ENCODE peak calls at places on chromosomes 4 and X, in seven cellular contexts. One of them, this sample, is unnamed.

GRCh38 chrX:69424161-69424560 is 80.0 kb upstream of the NALF2 start:
- DNase-seq in SK-N-DZ: no peak
- DNase-seq in heart right ventricle: no peak
- DNase-seq in fibroblast of pulmonary artery: peak
- DNase-seq in NCI-H2081: no peak
- DNase-seq in mammary epithelial cell: no peak
- DNase-seq in ureter: no peak
- DNase-seq in this sample: peak

GRCh38 chrX:9172451-9172850 is 138.5 kb upstream of the FAM9B start:
- DNase-seq in SK-N-DZ: no peak
- DNase-seq in heart right ventricle: no peak
- DNase-seq in fibroblast of pulmonary artery: no peak
- DNase-seq in NCI-H2081: no peak
- DNase-seq in mammary epithelial cell: no peak
- DNase-seq in ureter: no peak
- DNase-seq in this sample: no peak

GRCh38 chrX:96181571-96181970 is 503.1 kb upstream of the DIAPH2 start:
- DNase-seq in SK-N-DZ: no peak
- DNase-seq in heart right ventricle: no peak
- DNase-seq in fibroblast of pulmonary artery: no peak
- DNase-seq in NCI-H2081: no peak
- DNase-seq in mammary epithelial cell: no peak
- DNase-seq in ureter: no peak
- DNase-seq in this sample: no peak

GRCh38 chr4:48943387-48943786 is 36.8 kb upstream of the OCIAD2 start:
- DNase-seq in SK-N-DZ: peak
- DNase-seq in heart right ventricle: no peak
- DNase-seq in fibroblast of pulmonary artery: no peak
- DNase-seq in NCI-H2081: peak
- DNase-seq in mammary epithelial cell: peak
- DNase-seq in ureter: no peak
- DNase-seq in this sample: peak

GRCh38 chr4:6331018-6331417 is 61.4 kb downstream of the WFS1 start:
- DNase-seq in SK-N-DZ: no peak
- DNase-seq in heart right ventricle: no peak
- DNase-seq in fibroblast of pulmonary artery: peak
- DNase-seq in NCI-H2081: no peak
- DNase-seq in mammary epithelial cell: no peak
- DNase-seq in ureter: no peak
- DNase-seq in this sample: no peak

GRCh38 chr4:118823471-118823870 is 12.5 kb downstream of the SEC24D start:
- DNase-seq in SK-N-DZ: no peak
- DNase-seq in heart right ventricle: no peak
- DNase-seq in fibroblast of pulmonary artery: no peak
- DNase-seq in NCI-H2081: peak
- DNase-seq in mammary epithelial cell: peak
- DNase-seq in ureter: no peak
- DNase-seq in this sample: no peak

GRCh38 chrX:119694601-119695534 is 1.9 kb upstream of the SEPTIN6 start:
- DNase-seq in SK-N-DZ: peak
- DNase-seq in heart right ventricle: no peak
- DNase-seq in fibroblast of pulmonary artery: no peak
- DNase-seq in NCI-H2081: no peak
- DNase-seq in mammary epithelial cell: no peak
- DNase-seq in ureter: no peak
- DNase-seq in this sample: peak

GRCh38 chrX:110825972-110826371 is 30.4 kb upstream of the CHRDL1 start:
- DNase-seq in SK-N-DZ: no peak
- DNase-seq in heart right ventricle: no peak
- DNase-seq in fibroblast of pulmonary artery: no peak
- DNase-seq in NCI-H2081: no peak
- DNase-seq in mammary epithelial cell: no peak
- DNase-seq in ureter: no peak
- DNase-seq in this sample: no peak

GRCh38 chrX:131217878-131218486 is 71.1 kb downstream of the IGSF1 start:
- DNase-seq in SK-N-DZ: peak
- DNase-seq in heart right ventricle: no peak
- DNase-seq in fibroblast of pulmonary artery: no peak
- DNase-seq in NCI-H2081: no peak
- DNase-seq in mammary epithelial cell: no peak
- DNase-seq in ureter: no peak
- DNase-seq in this sample: no peak

GRCh38 chrX:66015152-66015827 is 24.6 kb downstream of the VSIG4 start:
- DNase-seq in SK-N-DZ: no peak
- DNase-seq in heart right ventricle: peak
- DNase-seq in fibroblast of pulmonary artery: peak
- DNase-seq in NCI-H2081: no peak
- DNase-seq in mammary epithelial cell: no peak
- DNase-seq in ureter: no peak
- DNase-seq in this sample: no peak

GRCh38 chr4:79651516-79651915 is 243.5 kb upstream of the GK2 start:
- DNase-seq in SK-N-DZ: no peak
- DNase-seq in heart right ventricle: no peak
- DNase-seq in fibroblast of pulmonary artery: peak
- DNase-seq in NCI-H2081: no peak
- DNase-seq in mammary epithelial cell: no peak
- DNase-seq in ureter: no peak
- DNase-seq in this sample: no peak

GRCh38 chr4:106898621-106899230 is 137.4 kb downstream of the DKK2 start:
- DNase-seq in SK-N-DZ: peak
- DNase-seq in heart right ventricle: no peak
- DNase-seq in fibroblast of pulmonary artery: peak
- DNase-seq in NCI-H2081: peak
- DNase-seq in mammary epithelial cell: peak
- DNase-seq in ureter: no peak
- DNase-seq in this sample: peak

GRCh38 chr4:87250294-87250693 is 29.9 kb upstream of the KLHL8 start:
- DNase-seq in SK-N-DZ: no peak
- DNase-seq in heart right ventricle: no peak
- DNase-seq in fibroblast of pulmonary artery: no peak
- DNase-seq in NCI-H2081: no peak
- DNase-seq in mammary epithelial cell: no peak
- DNase-seq in ureter: no peak
- DNase-seq in this sample: no peak

GRCh38 chr4:84877051-84877833 is 89.2 kb downstream of the WDFY3 start:
- DNase-seq in SK-N-DZ: no peak
- DNase-seq in heart right ventricle: no peak
- DNase-seq in fibroblast of pulmonary artery: peak
- DNase-seq in NCI-H2081: no peak
- DNase-seq in mammary epithelial cell: peak
- DNase-seq in ureter: no peak
- DNase-seq in this sample: peak

GRCh38 chr4:183722738-183723560 is 63.9 kb downstream of the TRAPPC11 start:
- DNase-seq in SK-N-DZ: peak
- DNase-seq in heart right ventricle: peak
- DNase-seq in fibroblast of pulmonary artery: peak
- DNase-seq in NCI-H2081: peak
- DNase-seq in mammary epithelial cell: peak
- DNase-seq in ureter: peak
- DNase-seq in this sample: peak

GRCh38 chr4:173535932-173536331 is 5.9 kb upstream of the HAND2 start:
- DNase-seq in SK-N-DZ: no peak
- DNase-seq in heart right ventricle: no peak
- DNase-seq in fibroblast of pulmonary artery: no peak
- DNase-seq in NCI-H2081: no peak
- DNase-seq in mammary epithelial cell: no peak
- DNase-seq in ureter: no peak
- DNase-seq in this sample: no peak

GRCh38 chrX:78624884-78625283 is 34.2 kb downstream of the RTL3 start:
- DNase-seq in SK-N-DZ: no peak
- DNase-seq in heart right ventricle: no peak
- DNase-seq in fibroblast of pulmonary artery: no peak
- DNase-seq in NCI-H2081: no peak
- DNase-seq in mammary epithelial cell: no peak
- DNase-seq in ureter: no peak
- DNase-seq in this sample: peak

GRCh38 chrX:139204903-139205667 is 325.5 kb upstream of the F9 start:
- DNase-seq in SK-N-DZ: peak
- DNase-seq in heart right ventricle: no peak
- DNase-seq in fibroblast of pulmonary artery: no peak
- DNase-seq in NCI-H2081: no peak
- DNase-seq in mammary epithelial cell: peak
- DNase-seq in ureter: peak
- DNase-seq in this sample: peak

GRCh38 chr4:54940996-54941395 is 184.4 kb downstream of the KDR start:
- DNase-seq in SK-N-DZ: no peak
- DNase-seq in heart right ventricle: no peak
- DNase-seq in fibroblast of pulmonary artery: no peak
- DNase-seq in NCI-H2081: no peak
- DNase-seq in mammary epithelial cell: no peak
- DNase-seq in ureter: no peak
- DNase-seq in this sample: no peak

GRCh38 chr4:88681209-88681608 is 16.4 kb downstream of the NAP1L5 start:
- DNase-seq in SK-N-DZ: no peak
- DNase-seq in heart right ventricle: no peak
- DNase-seq in fibroblast of pulmonary artery: no peak
- DNase-seq in NCI-H2081: no peak
- DNase-seq in mammary epithelial cell: no peak
- DNase-seq in ureter: no peak
- DNase-seq in this sample: no peak

GRCh38 chr4:38294238-38294637 is 334.0 kb downstream of the PTTG2 start:
- DNase-seq in SK-N-DZ: no peak
- DNase-seq in heart right ventricle: no peak
- DNase-seq in fibroblast of pulmonary artery: no peak
- DNase-seq in NCI-H2081: no peak
- DNase-seq in mammary epithelial cell: no peak
- DNase-seq in ureter: no peak
- DNase-seq in this sample: no peak

GRCh38 chr4:121554377-121554776 is 142.4 kb downstream of the ANXA5 start:
- DNase-seq in SK-N-DZ: no peak
- DNase-seq in heart right ventricle: peak
- DNase-seq in fibroblast of pulmonary artery: peak
- DNase-seq in NCI-H2081: no peak
- DNase-seq in mammary epithelial cell: no peak
- DNase-seq in ureter: no peak
- DNase-seq in this sample: peak

GRCh38 chr4:159950707-159951106 is 847.8 kb downstream of the RAPGEF2 start:
- DNase-seq in SK-N-DZ: no peak
- DNase-seq in heart right ventricle: no peak
- DNase-seq in fibroblast of pulmonary artery: no peak
- DNase-seq in NCI-H2081: peak
- DNase-seq in mammary epithelial cell: no peak
- DNase-seq in ureter: no peak
- DNase-seq in this sample: no peak

GRCh38 chr4:1684756-1685603 is 867 bp upstream of the FAM53A start:
- DNase-seq in SK-N-DZ: no peak
- DNase-seq in heart right ventricle: no peak
- DNase-seq in fibroblast of pulmonary artery: no peak
- DNase-seq in NCI-H2081: no peak
- DNase-seq in mammary epithelial cell: no peak
- DNase-seq in ureter: peak
- DNase-seq in this sample: no peak

GRCh38 chr4:1543561-1543960 is 137.3 kb upstream of the NKX1-1 start:
- DNase-seq in SK-N-DZ: no peak
- DNase-seq in heart right ventricle: no peak
- DNase-seq in fibroblast of pulmonary artery: no peak
- DNase-seq in NCI-H2081: no peak
- DNase-seq in mammary epithelial cell: no peak
- DNase-seq in ureter: no peak
- DNase-seq in this sample: no peak

GRCh38 chr4:36467670-36468069 is 186.3 kb downstream of the DTHD1 start:
- DNase-seq in SK-N-DZ: no peak
- DNase-seq in heart right ventricle: no peak
- DNase-seq in fibroblast of pulmonary artery: no peak
- DNase-seq in NCI-H2081: no peak
- DNase-seq in mammary epithelial cell: no peak
- DNase-seq in ureter: no peak
- DNase-seq in this sample: no peak

GRCh38 chr4:15035152-15035551 is 32.9 kb downstream of the CPEB2 start:
- DNase-seq in SK-N-DZ: no peak
- DNase-seq in heart right ventricle: no peak
- DNase-seq in fibroblast of pulmonary artery: no peak
- DNase-seq in NCI-H2081: no peak
- DNase-seq in mammary epithelial cell: peak
- DNase-seq in ureter: no peak
- DNase-seq in this sample: no peak

GRCh38 chrX:137194164-137194563 is 160.4 kb upstream of the GPR101 start:
- DNase-seq in SK-N-DZ: peak
- DNase-seq in heart right ventricle: peak
- DNase-seq in fibroblast of pulmonary artery: peak
- DNase-seq in NCI-H2081: no peak
- DNase-seq in mammary epithelial cell: peak
- DNase-seq in ureter: no peak
- DNase-seq in this sample: no peak

GRCh38 chrX:96244955-96245354 is 439.7 kb upstream of the DIAPH2 start:
- DNase-seq in SK-N-DZ: no peak
- DNase-seq in heart right ventricle: no peak
- DNase-seq in fibroblast of pulmonary artery: no peak
- DNase-seq in NCI-H2081: no peak
- DNase-seq in mammary epithelial cell: no peak
- DNase-seq in ureter: no peak
- DNase-seq in this sample: no peak

GRCh38 chrX:53714580-53715335 is 28.2 kb upstream of the HUWE1 start:
- DNase-seq in SK-N-DZ: no peak
- DNase-seq in heart right ventricle: no peak
- DNase-seq in fibroblast of pulmonary artery: peak
- DNase-seq in NCI-H2081: no peak
- DNase-seq in mammary epithelial cell: peak
- DNase-seq in ureter: peak
- DNase-seq in this sample: peak

GRCh38 chr4:76680934-76681333 is 217.0 kb downstream of the SOWAHB start:
- DNase-seq in SK-N-DZ: no peak
- DNase-seq in heart right ventricle: no peak
- DNase-seq in fibroblast of pulmonary artery: no peak
- DNase-seq in NCI-H2081: no peak
- DNase-seq in mammary epithelial cell: no peak
- DNase-seq in ureter: no peak
- DNase-seq in this sample: no peak

GRCh38 chrX:28324306-28324705 is 262.9 kb upstream of the IL1RAPL1 start:
- DNase-seq in SK-N-DZ: no peak
- DNase-seq in heart right ventricle: no peak
- DNase-seq in fibroblast of pulmonary artery: no peak
- DNase-seq in NCI-H2081: no peak
- DNase-seq in mammary epithelial cell: no peak
- DNase-seq in ureter: no peak
- DNase-seq in this sample: no peak

GRCh38 chrX:7216981-7217587 is 69.1 kb upstream of the PUDP start:
- DNase-seq in SK-N-DZ: no peak
- DNase-seq in heart right ventricle: no peak
- DNase-seq in fibroblast of pulmonary artery: no peak
- DNase-seq in NCI-H2081: no peak
- DNase-seq in mammary epithelial cell: no peak
- DNase-seq in ureter: no peak
- DNase-seq in this sample: no peak

GRCh38 chr4:135385830-135386581 is 1184.4 kb upstream of the PABPC4L start:
- DNase-seq in SK-N-DZ: no peak
- DNase-seq in heart right ventricle: no peak
- DNase-seq in fibroblast of pulmonary artery: no peak
- DNase-seq in NCI-H2081: no peak
- DNase-seq in mammary epithelial cell: no peak
- DNase-seq in ureter: no peak
- DNase-seq in this sample: no peak

GRCh38 chr4:181046809-181047208 is 1196.4 kb upstream of the TENM3 start:
- DNase-seq in SK-N-DZ: no peak
- DNase-seq in heart right ventricle: no peak
- DNase-seq in fibroblast of pulmonary artery: no peak
- DNase-seq in NCI-H2081: no peak
- DNase-seq in mammary epithelial cell: no peak
- DNase-seq in ureter: no peak
- DNase-seq in this sample: no peak

GRCh38 chr4:1567808-1568581 is 116.1 kb downstream of the FAM53A start:
- DNase-seq in SK-N-DZ: no peak
- DNase-seq in heart right ventricle: no peak
- DNase-seq in fibroblast of pulmonary artery: no peak
- DNase-seq in NCI-H2081: no peak
- DNase-seq in mammary epithelial cell: no peak
- DNase-seq in ureter: no peak
- DNase-seq in this sample: no peak

GRCh38 chr4:125243835-125244397 is 70.8 kb upstream of the FAT4 start:
- DNase-seq in SK-N-DZ: no peak
- DNase-seq in heart right ventricle: no peak
- DNase-seq in fibroblast of pulmonary artery: peak
- DNase-seq in NCI-H2081: no peak
- DNase-seq in mammary epithelial cell: peak
- DNase-seq in ureter: no peak
- DNase-seq in this sample: peak